ENCODE peak calls at places on chromosome 4, in five cellular contexts. K is Calu3, O is foreskin fibroblast, U is GM12891, Q is hypothalamus. D is an unnamed sample.

GRCh38 chr4:40581254-40582140 is 48.2 kb downstream of the RBM47 start:
- DNase-seq in Q (no peak), K (no peak), O (no peak), U (no peak), D (no peak)

GRCh38 chr4:40255722-40256281 is 59.0 kb downstream of the RHOH start:
- DNase-seq in U (no peak), O (peak), Q (no peak), K (peak), D (peak)

GRCh38 chr4:156941940-156942548 is 29.6 kb downstream of the PDGFC start:
- DNase-seq in K (peak), Q (no peak), U (no peak), O (peak), D (no peak)

GRCh38 chr4:52684896-52685295 is 25.8 kb upstream of the USP46 start:
- DNase-seq in K (no peak), U (no peak), Q (no peak), O (no peak), D (no peak)

GRCh38 chr4:55393461-55394320 is 2.1 kb upstream of the TMEM165 start:
- DNase-seq in Q (peak), U (no peak), O (peak), K (no peak), D (no peak)

GRCh38 chr4:99324978-99325377 is 3.8 kb upstream of the ADH1B start:
- DNase-seq in Q (no peak), K (no peak), O (peak), U (no peak), D (peak)

GRCh38 chr4:81452452-81453011 is 19.2 kb downstream of the RASGEF1B start:
- DNase-seq in O (no peak), Q (no peak), K (no peak), U (no peak), D (no peak)

GRCh38 chr4:33649015-33649414 is 2595.3 kb downstream of the ARAP2 start:
- DNase-seq in K (no peak), O (peak), Q (no peak), U (no peak), D (peak)

GRCh38 chr4:123250843-123251242 is 145.8 kb upstream of the SPRY1 start:
- DNase-seq in Q (no peak), U (no peak), O (peak), K (no peak), D (no peak)

GRCh38 chr4:41442818-41443217 is 95.1 kb upstream of the LIMCH1 start:
- DNase-seq in Q (no peak), K (no peak), O (no peak), U (no peak), D (no peak)

GRCh38 chr4:98284640-98285046 is 23.5 kb downstream of the RAP1GDS1 start:
- DNase-seq in Q (no peak), K (peak), O (peak), U (no peak), D (no peak)

GRCh38 chr4:10003666-10004065 is 17.6 kb downstream of the SLC2A9 start:
- DNase-seq in Q (no peak), K (no peak), O (no peak), U (no peak), D (no peak)

GRCh38 chr4:152773322-152773721 is 6.2 kb downstream of the TIGD4 start:
- DNase-seq in U (no peak), K (no peak), Q (no peak), O (no peak), D (no peak)

GRCh38 chr4:23952258-23952657 is 62.4 kb upstream of the PPARGC1A start:
- DNase-seq in U (no peak), K (no peak), Q (no peak), O (no peak), D (no peak)

GRCh38 chr4:186020793-186021407 is 48.1 kb upstream of the TLR3 start:
- DNase-seq in O (no peak), K (no peak), Q (no peak), U (no peak), D (no peak)

GRCh38 chr4:18859468-18859867 is 837.9 kb upstream of the LCORL start:
- DNase-seq in O (no peak), K (no peak), Q (no peak), U (no peak), D (no peak)

GRCh38 chr4:19945979-19946380 is 305.7 kb upstream of the SLIT2 start:
- DNase-seq in O (peak), K (no peak), Q (no peak), U (no peak), D (peak)

GRCh38 chr4:128558896-128559669 is 250.4 kb upstream of the JADE1 start:
- DNase-seq in Q (no peak), U (no peak), K (no peak), O (no peak), D (peak)

GRCh38 chr4:6337331-6337935 is 67.8 kb downstream of the WFS1 start:
- DNase-seq in K (peak), U (no peak), Q (no peak), O (no peak), D (no peak)

GRCh38 chr4:99321241-99322191 is at the start of gene ADH1B:
- DNase-seq in K (no peak), U (no peak), O (no peak), Q (no peak), D (no peak)

GRCh38 chr4:150038335-150039076 is 39.7 kb upstream of the DCLK2 start:
- DNase-seq in O (no peak), K (no peak), U (no peak), Q (no peak), D (no peak)

D was measured in GM04503.